ENCODE peak calls at places on chromosome 19, in seven cellular contexts. One of them, this sample, is unnamed.
A peak's percentile ranks its signal among the peaks of the same experiment; 100 is the strongest.

GRCh38 chr19:461664-462551 is 1.1 kb upstream of the SHC2 start:
- DNase-seq in cardiac muscle cell: no peak
- DNase-seq in ovary: no peak
- DNase-seq in fibroblast of lung: no peak
- DNase-seq in adrenal gland: peak; percentile 24
- DNase-seq in AG04450: no peak
- DNase-seq in heart right ventricle: peak; percentile 40
- DNase-seq in this sample: no peak

GRCh38 chr19:29785955-29786589 is 25.7 kb upstream of the CCNE1 start:
- DNase-seq in fibroblast of lung: no peak
- DNase-seq in heart right ventricle: no peak
- DNase-seq in adrenal gland: no peak
- DNase-seq in cardiac muscle cell: no peak
- DNase-seq in ovary: no peak
- DNase-seq in AG04450: no peak
- DNase-seq in this sample: no peak

GRCh38 chr19:28018499-28018898 is 1194.5 kb downstream of the UQCRFS1 start:
- DNase-seq in ovary: no peak
- DNase-seq in heart right ventricle: no peak
- DNase-seq in cardiac muscle cell: no peak
- DNase-seq in adrenal gland: no peak
- DNase-seq in AG04450: no peak
- DNase-seq in fibroblast of lung: no peak
- DNase-seq in this sample: no peak

GRCh38 chr19:14410775-14411134 is 8.4 kb downstream of the DDX39A start:
- DNase-seq in adrenal gland: no peak
- DNase-seq in cardiac muscle cell: no peak
- DNase-seq in heart right ventricle: no peak
- DNase-seq in fibroblast of lung: no peak
- DNase-seq in ovary: no peak
- DNase-seq in AG04450: no peak
- DNase-seq in this sample: no peak

GRCh38 chr19:17977073-17977472 is 10.2 kb downstream of the KCNN1 start:
- DNase-seq in ovary: no peak
- DNase-seq in AG04450: no peak
- DNase-seq in adrenal gland: no peak
- DNase-seq in fibroblast of lung: no peak
- DNase-seq in cardiac muscle cell: no peak
- DNase-seq in heart right ventricle: no peak
- DNase-seq in this sample: no peak

GRCh38 chr19:9854282-9854846 is 19.2 kb downstream of the PIN1 start:
- DNase-seq in AG04450: no peak
- DNase-seq in ovary: no peak
- DNase-seq in cardiac muscle cell: no peak
- DNase-seq in adrenal gland: no peak
- DNase-seq in heart right ventricle: no peak
- DNase-seq in fibroblast of lung: no peak
- DNase-seq in this sample: no peak

GRCh38 chr19:24054044-24054935 is 32.7 kb upstream of the ZNF254 start:
- DNase-seq in adrenal gland: no peak
- DNase-seq in fibroblast of lung: peak; percentile 90
- DNase-seq in AG04450: peak; percentile 58
- DNase-seq in ovary: no peak
- DNase-seq in cardiac muscle cell: peak; percentile 31
- DNase-seq in heart right ventricle: no peak
- DNase-seq in this sample: no peak

GRCh38 chr19:16067205-16067938 is 8.9 kb upstream of the TPM4 start:
- DNase-seq in AG04450: peak; percentile 82
- DNase-seq in adrenal gland: peak; percentile 73
- DNase-seq in ovary: peak; percentile 80
- DNase-seq in heart right ventricle: peak; percentile 55
- DNase-seq in cardiac muscle cell: peak; percentile 94
- DNase-seq in fibroblast of lung: peak; percentile 94
- DNase-seq in this sample: no peak

GRCh38 chr19:38683393-38684077 is 36.1 kb downstream of the ACTN4 start:
- DNase-seq in fibroblast of lung: peak; percentile 97
- DNase-seq in adrenal gland: peak; percentile 98
- DNase-seq in heart right ventricle: no peak
- DNase-seq in cardiac muscle cell: peak; percentile 92
- DNase-seq in ovary: peak; percentile 78
- DNase-seq in AG04450: no peak
- DNase-seq in this sample: peak; percentile 85

GRCh38 chr19:709196-709964 is 645 bp downstream of the PALM start:
- DNase-seq in fibroblast of lung: no peak
- DNase-seq in ovary: peak; percentile 41
- DNase-seq in adrenal gland: no peak
- DNase-seq in AG04450: no peak
- DNase-seq in cardiac muscle cell: no peak
- DNase-seq in heart right ventricle: no peak
- DNase-seq in this sample: no peak

GRCh38 chr19:18292810-18293641 is 11.6 kb upstream of the JUND start:
- DNase-seq in ovary: peak; percentile 95
- DNase-seq in cardiac muscle cell: peak; percentile 90
- DNase-seq in AG04450: no peak
- DNase-seq in heart right ventricle: peak; percentile 89
- DNase-seq in adrenal gland: peak; percentile 98
- DNase-seq in fibroblast of lung: peak; percentile 84
- DNase-seq in this sample: peak; percentile 92

GRCh38 chr19:13172335-13173128 is 22.3 kb downstream of the IER2 start:
- DNase-seq in AG04450: no peak
- DNase-seq in ovary: peak; percentile 39
- DNase-seq in fibroblast of lung: peak; percentile 87
- DNase-seq in adrenal gland: peak; percentile 94
- DNase-seq in heart right ventricle: peak; percentile 78
- DNase-seq in cardiac muscle cell: peak; percentile 80
- DNase-seq in this sample: peak; percentile 78

GRCh38 chr19:33191501-33191900 is 2.6 kb upstream of the LRP3 start:
- DNase-seq in adrenal gland: no peak
- DNase-seq in ovary: peak; percentile 3
- DNase-seq in AG04450: no peak
- DNase-seq in fibroblast of lung: no peak
- DNase-seq in heart right ventricle: no peak
- DNase-seq in cardiac muscle cell: no peak
- DNase-seq in this sample: no peak

GRCh38 chr19:15297416-15298224 is 34.7 kb downstream of the BRD4 start:
- DNase-seq in ovary: no peak
- DNase-seq in fibroblast of lung: peak; percentile 71
- DNase-seq in heart right ventricle: no peak
- DNase-seq in adrenal gland: no peak
- DNase-seq in cardiac muscle cell: peak; percentile 57
- DNase-seq in AG04450: peak; percentile 52
- DNase-seq in this sample: no peak

GRCh38 chr19:36142496-36142895 is 2.6 kb downstream of the CAPNS1 start:
- DNase-seq in AG04450: no peak
- DNase-seq in heart right ventricle: no peak
- DNase-seq in fibroblast of lung: no peak
- DNase-seq in adrenal gland: no peak
- DNase-seq in cardiac muscle cell: no peak
- DNase-seq in ovary: no peak
- DNase-seq in this sample: no peak

DNA sequence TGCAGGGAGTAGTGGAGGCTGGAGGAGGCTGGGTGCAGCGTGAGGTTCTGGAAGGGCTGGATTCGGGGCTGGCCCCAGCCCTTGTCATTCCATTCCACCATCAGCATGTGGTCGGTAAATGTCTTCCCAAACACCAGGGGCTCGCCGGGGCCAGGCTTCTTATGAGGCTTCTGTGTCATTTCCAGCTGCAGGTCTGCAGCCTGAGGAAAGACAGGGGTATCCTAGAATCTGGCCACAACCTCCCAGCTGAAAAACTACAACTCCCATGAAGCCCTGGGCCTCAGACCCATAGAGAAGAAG is 4.4 kb downstream of the BCAT2 start:
- DNase-seq in cardiac muscle cell: no peak
- DNase-seq in ovary: no peak
- DNase-seq in heart right ventricle: no peak
- DNase-seq in AG04450: no peak
- DNase-seq in adrenal gland: no peak
- DNase-seq in fibroblast of lung: no peak
- DNase-seq in this sample: no peak
- H3K4me3 ChIP-seq in cardiac muscle cell: no peak overlapping the region
- H3K4me3 ChIP-seq in ovary: no peak overlapping the region
- H3K4me3 ChIP-seq in heart right ventricle: no peak overlapping the region
- H3K4me3 ChIP-seq in AG04450: no peak overlapping the region
- H3K4me3 ChIP-seq in adrenal gland: no peak overlapping the region
- H3K4me3 ChIP-seq in fibroblast of lung: no peak overlapping the region
- H3K4me3 ChIP-seq in this sample: no peak overlapping the region

DNA sequence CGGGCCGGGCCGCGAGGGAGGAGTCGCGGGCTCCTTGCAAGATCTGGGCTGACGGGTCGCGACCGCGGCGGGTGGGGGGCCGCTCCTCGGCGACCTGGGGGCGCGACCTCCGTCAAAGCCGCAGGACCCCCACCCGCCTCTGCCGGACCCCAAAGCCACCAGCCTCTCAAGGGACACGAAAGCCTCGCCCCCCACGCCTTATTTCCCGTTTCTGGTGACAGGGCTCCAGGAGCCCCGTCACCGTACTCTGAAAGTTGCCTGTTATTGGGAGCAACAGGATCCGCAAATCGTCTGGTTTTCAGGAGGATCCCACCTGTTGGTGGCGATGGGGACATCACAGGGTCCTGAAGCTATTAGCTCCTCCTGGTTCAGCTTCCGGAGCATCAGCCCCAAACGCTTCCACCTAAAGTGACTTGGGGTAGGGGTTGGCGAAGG is 531 bp downstream of the MAU2 start:
- DNase-seq in ovary: no peak
- DNase-seq in heart right ventricle: no peak
- DNase-seq in cardiac muscle cell: no peak
- DNase-seq in adrenal gland: no peak
- DNase-seq in AG04450: no peak
- DNase-seq in fibroblast of lung: peak; percentile 6
- DNase-seq in this sample: no peak
- TF ChIP-seq CTCF in ovary: no peak
- TF ChIP-seq CTCF in heart right ventricle: no peak
- TF ChIP-seq CTCF in cardiac muscle cell: no peak
- TF ChIP-seq CTCF in adrenal gland: no peak
- TF ChIP-seq CTCF in AG04450: no peak
- TF ChIP-seq CTCF in fibroblast of lung: no peak
- TF ChIP-seq CTCF in this sample: no peak

GRCh38 chr19:55579766-55580621 is 654 bp downstream of the ZNF579 start:
- DNase-seq in heart right ventricle: peak; percentile 31
- DNase-seq in fibroblast of lung: peak; percentile 54
- DNase-seq in ovary: peak; percentile 40
- DNase-seq in AG04450: no peak
- DNase-seq in adrenal gland: no peak
- DNase-seq in cardiac muscle cell: peak; percentile 44
- DNase-seq in this sample: no peak
- H3K4me3 ChIP-seq in heart right ventricle: peak overlapping the region; percentile 94
- H3K4me3 ChIP-seq in fibroblast of lung: peak overlapping the region; percentile 77
- H3K4me3 ChIP-seq in ovary: peak overlapping the region; percentile 68
- H3K4me3 ChIP-seq in AG04450: peak overlapping the region; percentile 96
- H3K4me3 ChIP-seq in adrenal gland: no peak overlapping the region
- H3K4me3 ChIP-seq in cardiac muscle cell: peak overlapping the region; percentile 72
- H3K4me3 ChIP-seq in this sample: peak overlapping the region; percentile 95

DNA sequence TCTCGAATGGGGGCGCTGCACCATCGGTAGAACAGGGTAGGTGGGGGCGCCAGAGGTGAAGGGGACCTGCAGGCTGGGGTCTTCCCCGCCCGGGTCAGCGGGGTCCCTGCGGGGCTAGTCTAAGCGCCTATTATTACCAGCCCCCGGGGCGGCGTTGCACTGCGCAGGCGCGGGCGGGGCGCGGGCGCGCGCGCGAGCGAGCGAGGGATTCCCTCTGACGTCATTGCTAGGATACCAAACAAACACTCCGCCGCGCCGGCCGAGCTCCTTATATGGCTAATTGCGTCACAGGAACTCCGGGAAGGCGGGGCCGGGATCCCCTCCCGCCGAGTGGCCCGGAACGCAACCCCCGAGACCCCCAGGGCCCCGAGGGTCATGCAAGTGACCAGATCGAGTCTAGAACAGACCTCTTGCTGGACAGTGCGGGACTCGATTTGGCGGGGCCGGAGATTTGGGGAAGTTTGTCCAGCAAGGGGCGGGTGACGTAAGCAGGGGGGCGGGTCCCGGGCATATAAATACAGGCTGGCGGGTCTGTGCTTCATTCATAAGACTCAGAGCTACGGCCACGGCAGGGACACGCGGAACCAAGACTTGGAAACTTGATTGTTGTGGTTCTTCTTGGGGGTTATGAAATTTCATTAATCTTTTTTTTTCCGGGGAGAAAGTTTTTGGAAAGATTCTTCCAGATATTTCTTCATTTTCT is at the start of gene FOSB:
- DNase-seq in heart right ventricle: peak; percentile 94
- DNase-seq in adrenal gland: peak; percentile 97
- DNase-seq in AG04450: peak; percentile 87
- DNase-seq in ovary: peak; percentile 93
- DNase-seq in cardiac muscle cell: peak; percentile 96
- DNase-seq in fibroblast of lung: peak; percentile 88
- DNase-seq in this sample: peak; percentile 98
- TF ChIP-seq CTCF in heart right ventricle: no peak
- TF ChIP-seq CTCF in adrenal gland: no peak
- TF ChIP-seq CTCF in AG04450: peak; percentile 23
- TF ChIP-seq CTCF in ovary: no peak
- TF ChIP-seq CTCF in cardiac muscle cell: peak; percentile 24
- TF ChIP-seq CTCF in fibroblast of lung: peak; percentile 18
- TF ChIP-seq CTCF in this sample: no peak

This sample was measured in heart left ventricle.